ENCODE peak calls at places on chromosomes 11 and 22, in seven cellular contexts. O, X, J, G, E, H and K are unnamed samples.

GRCh38 chr11:64094463-64095223 is 58.9 kb downstream of the FLRT1 start:
- DNase-seq in O (no peak), X (peak), J (no peak), G (no peak), E (peak), H (no peak), K (no peak)

GRCh38 chr22:19052941-19053551 is 69.2 kb downstream of the DGCR2 start:
- DNase-seq in O (no peak), X (no peak), J (no peak), G (no peak), E (no peak), H (no peak), K (no peak)

GRCh38 chr22:46069518-46070214 is 80.7 kb upstream of the PPARA start:
- DNase-seq in O (peak), X (peak), J (no peak), G (peak), E (peak), H (no peak), K (no peak)

GRCh38 chr22:35205956-35206355 is 51.3 kb upstream of the HMGXB4 start:
- DNase-seq in O (no peak), X (peak), J (no peak), G (no peak), E (peak), H (no peak), K (peak)

GRCh38 chr22:24392218-24392931 is 35.0 kb upstream of the ADORA2A start:
- DNase-seq in O (no peak), X (no peak), J (no peak), G (no peak), E (peak), H (no peak), K (no peak)

GRCh38 chr22:37749831-37750595 is 53.2 kb downstream of the TRIOBP start:
- DNase-seq in O (no peak), X (peak), J (no peak), G (no peak), E (peak), H (no peak), K (no peak)

GRCh38 chr22:48779661-48780596 is 1047.7 kb downstream of the BRD1 start:
- DNase-seq in O (no peak), X (no peak), J (no peak), G (no peak), E (no peak), H (no peak), K (no peak)

GRCh38 chr11:27234043-27234668 is 128.9 kb downstream of the CCDC34 start:
- DNase-seq in O (no peak), X (peak), J (no peak), G (peak), E (peak), H (no peak), K (peak)

GRCh38 chr22:44919691-44920090 is 90.1 kb downstream of the PHF21B start:
- DNase-seq in O (no peak), X (no peak), J (no peak), G (no peak), E (no peak), H (no peak), K (no peak)

GRCh38 chr11:46480909-46481308 is 89.3 kb upstream of the CHRM4 start:
- DNase-seq in O (no peak), X (no peak), J (no peak), G (no peak), E (no peak), H (no peak), K (peak)

GRCh38 chr11:2484576-2485125 is 39.8 kb downstream of the KCNQ1 start:
- DNase-seq in O (no peak), X (no peak), J (no peak), G (no peak), E (no peak), H (no peak), K (no peak)

GRCh38 chr11:6567371-6567745 is 36.1 kb downstream of the RRP8 start:
- DNase-seq in O (no peak), X (no peak), J (no peak), G (no peak), E (no peak), H (no peak), K (no peak)

GRCh38 chr11:133894956-133895549 is 49.7 kb upstream of the SPATA19 start:
- DNase-seq in O (no peak), X (peak), J (no peak), G (no peak), E (no peak), H (no peak), K (no peak)

GRCh38 chr11:102171101-102171500 is 60.9 kb downstream of the YAP1 start:
- DNase-seq in O (no peak), X (peak), J (no peak), G (no peak), E (peak), H (no peak), K (no peak)

GRCh38 chr22:46843691-46844297 is 81.3 kb downstream of the TBC1D22A start:
- DNase-seq in O (no peak), X (no peak), J (no peak), G (no peak), E (no peak), H (no peak), K (no peak)

GRCh38 chr22:24191381-24191841 is 10.1 kb downstream of the SUSD2 start:
- DNase-seq in O (no peak), X (no peak), J (no peak), G (no peak), E (no peak), H (no peak), K (no peak)

GRCh38 chr22:26669060-26669481 is 11.7 kb downstream of the MIAT start:
- DNase-seq in O (no peak), X (no peak), J (no peak), G (no peak), E (peak), H (no peak), K (no peak)

GRCh38 chr22:45597460-45598192 is 74.0 kb upstream of the ATXN10 start:
- DNase-seq in O (no peak), X (no peak), J (no peak), G (no peak), E (no peak), H (no peak), K (no peak)

GRCh38 chr22:28072066-28072465 is 153.0 kb upstream of the PITPNB start:
- DNase-seq in O (no peak), X (no peak), J (no peak), G (no peak), E (no peak), H (no peak), K (no peak)

GRCh38 chr11:75859614-75860013 is 44.6 kb downstream of the UVRAG start:
- DNase-seq in O (no peak), X (no peak), J (no peak), G (no peak), E (no peak), H (no peak), K (no peak)

GRCh38 chr11:65606876-65607613 is 7.0 kb downstream of the MAP3K11 start:
- DNase-seq in O (peak), X (peak), J (no peak), G (no peak), E (peak), H (no peak), K (no peak)

GRCh38 chr22:22657712-22658111 is 13.3 kb downstream of the GGTLC2 start:
- DNase-seq in O (no peak), X (no peak), J (no peak), G (no peak), E (no peak), H (no peak), K (no peak)

GRCh38 chr11:90753546-90753945 is 530.7 kb upstream of the CHORDC1 start:
- DNase-seq in O (no peak), X (no peak), J (no peak), G (no peak), E (no peak), H (no peak), K (no peak)

GRCh38 chr11:121459413-121460041 is 6.8 kb upstream of the SORL1-AS1 start:
- DNase-seq in O (no peak), X (no peak), J (no peak), G (no peak), E (no peak), H (peak), K (peak)

GRCh38 chr22:45970709-45971388 is 6.1 kb downstream of the WNT7B start:
- DNase-seq in O (no peak), X (peak), J (no peak), G (no peak), E (no peak), H (no peak), K (peak)

GRCh38 chr22:28711820-28712777 is 29.5 kb downstream of the CHEK2 start:
- DNase-seq in O (no peak), X (peak), J (no peak), G (no peak), E (peak), H (no peak), K (peak)

GRCh38 chr11:6431861-6432260 is 8.9 kb downstream of the HPX start:
- DNase-seq in O (no peak), X (peak), J (no peak), G (no peak), E (no peak), H (no peak), K (no peak)

GRCh38 chr11:68051191-68052136 is 12.6 kb downstream of the TCIRG1 start:
- DNase-seq in O (no peak), X (no peak), J (no peak), G (no peak), E (no peak), H (no peak), K (no peak)

GRCh38 chr11:29448246-29448877 is 568.5 kb downstream of the KCNA4 start:
- DNase-seq in O (no peak), X (peak), J (no peak), G (peak), E (no peak), H (no peak), K (no peak)

GRCh38 chr11:103851166-103851651 is 185.2 kb upstream of the DDI1 start:
- DNase-seq in O (no peak), X (peak), J (no peak), G (no peak), E (peak), H (no peak), K (no peak)

GRCh38 chr11:101867951-101868350 is 46.9 kb upstream of the CEP126 start:
- DNase-seq in O (no peak), X (peak), J (no peak), G (no peak), E (no peak), H (no peak), K (no peak)

GRCh38 chr11:78000193-78000592 is 5.7 kb upstream of the INTS4 start:
- DNase-seq in O (peak), X (peak), J (peak), G (peak), E (peak), H (peak), K (peak)

GRCh38 chr11:48001438-48002021 is 21.2 kb downstream of the PTPRJ start:
- DNase-seq in O (no peak), X (peak), J (peak), G (no peak), E (peak), H (peak), K (no peak)

GRCh38 chr22:29011200-29011867 is 50.3 kb downstream of the C22orf31 start:
- DNase-seq in O (no peak), X (no peak), J (no peak), G (no peak), E (no peak), H (no peak), K (no peak)

GRCh38 chr22:19115628-19116027 is 6.6 kb downstream of the DGCR2 start:
- DNase-seq in O (no peak), X (no peak), J (no peak), G (no peak), E (no peak), H (no peak), K (no peak)